ENCODE peak calls at places on chromosomes 13 and 19, in eight cellular contexts. One of them, this sample, is unnamed.

GRCh38 chr13:53060840-53061485 is 32.4 kb downstream of the OLFM4 start:
- ATAC-seq in upper lobe of left lung: no peak
- ATAC-seq in GM12878: no peak
- ATAC-seq in K562: no peak
- ATAC-seq in Panc1: no peak
- ATAC-seq in GM23338: no peak
- ATAC-seq in HepG2: no peak
- ATAC-seq in HCT116: no peak
- ATAC-seq in this sample: no peak

GRCh38 chr19:50199254-50199545 is 4.2 kb upstream of the MYH14 start:
- ATAC-seq in upper lobe of left lung: no peak
- ATAC-seq in HCT116: no peak
- ATAC-seq in GM23338: no peak
- ATAC-seq in Panc1: no peak
- ATAC-seq in GM12878: no peak
- ATAC-seq in HepG2: no peak
- ATAC-seq in K562: no peak
- ATAC-seq in this sample: no peak

GRCh38 chr19:58387338-58388174 is 487 bp downstream of the RPS5 start:
- ATAC-seq in HCT116: no peak
- ATAC-seq in K562: peak
- ATAC-seq in Panc1: peak
- ATAC-seq in GM23338: no peak
- ATAC-seq in GM12878: no peak
- ATAC-seq in HepG2: no peak
- ATAC-seq in upper lobe of left lung: no peak
- ATAC-seq in this sample: no peak

GRCh38 chr13:40585911-40586471 is 80.5 kb downstream of the FOXO1 start:
- ATAC-seq in K562: no peak
- ATAC-seq in Panc1: no peak
- ATAC-seq in upper lobe of left lung: no peak
- ATAC-seq in GM23338: peak
- ATAC-seq in HCT116: no peak
- ATAC-seq in HepG2: no peak
- ATAC-seq in GM12878: no peak
- ATAC-seq in this sample: no peak

GRCh38 chr13:38498271-38498670 is 148.6 kb downstream of the UFM1 start:
- ATAC-seq in Panc1: no peak
- ATAC-seq in upper lobe of left lung: no peak
- ATAC-seq in HepG2: no peak
- ATAC-seq in GM23338: no peak
- ATAC-seq in K562: no peak
- ATAC-seq in GM12878: no peak
- ATAC-seq in HCT116: no peak
- ATAC-seq in this sample: no peak

GRCh38 chr19:12255372-12255771 is 39.3 kb downstream of the ZNF44 start:
- ATAC-seq in HCT116: no peak
- ATAC-seq in GM12878: no peak
- ATAC-seq in HepG2: no peak
- ATAC-seq in GM23338: no peak
- ATAC-seq in Panc1: no peak
- ATAC-seq in K562: no peak
- ATAC-seq in upper lobe of left lung: no peak
- ATAC-seq in this sample: no peak

GRCh38 chr19:14015454-14016035 is 9.4 kb upstream of the RFX1 start:
- ATAC-seq in GM23338: no peak
- ATAC-seq in Panc1: no peak
- ATAC-seq in upper lobe of left lung: no peak
- ATAC-seq in GM12878: peak
- ATAC-seq in HepG2: peak
- ATAC-seq in K562: peak
- ATAC-seq in HCT116: no peak
- ATAC-seq in this sample: no peak

GRCh38 chr13:106753241-106753640 is 185.3 kb upstream of the ARGLU1 start:
- ATAC-seq in HCT116: no peak
- ATAC-seq in HepG2: no peak
- ATAC-seq in GM23338: no peak
- ATAC-seq in Panc1: no peak
- ATAC-seq in K562: no peak
- ATAC-seq in GM12878: no peak
- ATAC-seq in upper lobe of left lung: no peak
- ATAC-seq in this sample: peak

GRCh38 chr19:3161453-3161852 is 17.1 kb upstream of the S1PR4 start:
- ATAC-seq in GM12878: no peak
- ATAC-seq in Panc1: peak
- ATAC-seq in GM23338: no peak
- ATAC-seq in HCT116: no peak
- ATAC-seq in upper lobe of left lung: no peak
- ATAC-seq in K562: no peak
- ATAC-seq in HepG2: no peak
- ATAC-seq in this sample: no peak

GRCh38 chr19:14411161-14411560 is 8.0 kb downstream of the DDX39A start:
- ATAC-seq in HCT116: no peak
- ATAC-seq in GM23338: no peak
- ATAC-seq in Panc1: no peak
- ATAC-seq in HepG2: no peak
- ATAC-seq in GM12878: no peak
- ATAC-seq in K562: no peak
- ATAC-seq in upper lobe of left lung: no peak
- ATAC-seq in this sample: no peak

GRCh38 chr13:62643007-62643483 is 1227.4 kb upstream of the PCDH20 start:
- ATAC-seq in upper lobe of left lung: no peak
- ATAC-seq in GM23338: no peak
- ATAC-seq in Panc1: peak
- ATAC-seq in GM12878: peak
- ATAC-seq in HCT116: peak
- ATAC-seq in K562: no peak
- ATAC-seq in HepG2: no peak
- ATAC-seq in this sample: no peak

GRCh38 chr13:28423010-28423409 is 71.9 kb downstream of the FLT1 start:
- ATAC-seq in HCT116: no peak
- ATAC-seq in upper lobe of left lung: peak
- ATAC-seq in K562: no peak
- ATAC-seq in GM12878: peak
- ATAC-seq in GM23338: no peak
- ATAC-seq in HepG2: no peak
- ATAC-seq in Panc1: no peak
- ATAC-seq in this sample: peak

GRCh38 chr13:108212901-108213300 is 2.4 kb downstream of the LIG4 start:
- ATAC-seq in GM12878: peak
- ATAC-seq in GM23338: no peak
- ATAC-seq in HCT116: no peak
- ATAC-seq in Panc1: no peak
- ATAC-seq in HepG2: no peak
- ATAC-seq in K562: no peak
- ATAC-seq in upper lobe of left lung: no peak
- ATAC-seq in this sample: no peak

GRCh38 chr13:82675024-82675423 is 1207.2 kb downstream of the SLITRK1 start:
- ATAC-seq in upper lobe of left lung: no peak
- ATAC-seq in HCT116: no peak
- ATAC-seq in GM12878: no peak
- ATAC-seq in GM23338: peak
- ATAC-seq in Panc1: no peak
- ATAC-seq in HepG2: no peak
- ATAC-seq in K562: no peak
- ATAC-seq in this sample: no peak

DNA sequence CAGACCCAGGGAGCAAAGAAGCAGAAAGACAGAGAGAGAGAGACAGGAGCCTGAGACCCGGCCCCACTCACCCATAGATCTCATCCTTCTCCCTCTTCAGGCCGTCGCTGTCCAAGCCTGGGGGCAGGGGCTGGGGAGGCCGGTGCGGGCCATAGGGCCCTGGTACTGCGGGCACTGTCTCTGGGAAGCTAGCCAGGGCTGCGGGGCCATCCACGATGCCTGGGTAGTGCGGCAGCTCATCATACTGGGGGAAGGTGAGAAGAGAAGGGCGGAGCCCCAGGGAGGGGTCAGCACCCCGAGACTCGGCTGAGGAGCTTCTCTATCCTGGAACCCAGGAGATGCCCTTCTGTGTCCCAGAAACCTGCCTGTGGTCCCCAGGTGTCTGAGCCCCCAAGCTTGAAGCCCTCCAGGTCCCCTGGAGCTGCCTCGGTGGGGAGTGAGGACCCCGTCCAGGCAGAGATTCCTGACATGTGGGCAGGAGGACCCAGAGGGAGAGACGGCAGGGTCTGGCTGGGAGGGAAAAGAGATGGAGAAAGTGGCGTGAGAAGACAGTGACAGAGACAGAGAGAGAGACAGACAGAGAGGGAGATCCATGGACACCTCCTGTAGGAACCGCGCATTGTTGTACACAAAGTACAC is 2.1 kb downstream of the MEIS3 start:
- ATAC-seq in HepG2: peak
- ATAC-seq in GM23338: peak
- ATAC-seq in GM12878: peak
- ATAC-seq in Panc1: peak
- ATAC-seq in upper lobe of left lung: no peak
- ATAC-seq in HCT116: no peak
- ATAC-seq in K562: no peak
- ATAC-seq in this sample: no peak
- H3K4me3 ChIP-seq in HepG2: no peak
- H3K4me3 ChIP-seq in GM23338: peak
- H3K4me3 ChIP-seq in GM12878: no peak
- H3K4me3 ChIP-seq in Panc1: peak
- H3K4me3 ChIP-seq in upper lobe of left lung: no peak
- H3K4me3 ChIP-seq in HCT116: no peak
- H3K4me3 ChIP-seq in K562: no peak
- H3K4me3 ChIP-seq in this sample: peak

DNA sequence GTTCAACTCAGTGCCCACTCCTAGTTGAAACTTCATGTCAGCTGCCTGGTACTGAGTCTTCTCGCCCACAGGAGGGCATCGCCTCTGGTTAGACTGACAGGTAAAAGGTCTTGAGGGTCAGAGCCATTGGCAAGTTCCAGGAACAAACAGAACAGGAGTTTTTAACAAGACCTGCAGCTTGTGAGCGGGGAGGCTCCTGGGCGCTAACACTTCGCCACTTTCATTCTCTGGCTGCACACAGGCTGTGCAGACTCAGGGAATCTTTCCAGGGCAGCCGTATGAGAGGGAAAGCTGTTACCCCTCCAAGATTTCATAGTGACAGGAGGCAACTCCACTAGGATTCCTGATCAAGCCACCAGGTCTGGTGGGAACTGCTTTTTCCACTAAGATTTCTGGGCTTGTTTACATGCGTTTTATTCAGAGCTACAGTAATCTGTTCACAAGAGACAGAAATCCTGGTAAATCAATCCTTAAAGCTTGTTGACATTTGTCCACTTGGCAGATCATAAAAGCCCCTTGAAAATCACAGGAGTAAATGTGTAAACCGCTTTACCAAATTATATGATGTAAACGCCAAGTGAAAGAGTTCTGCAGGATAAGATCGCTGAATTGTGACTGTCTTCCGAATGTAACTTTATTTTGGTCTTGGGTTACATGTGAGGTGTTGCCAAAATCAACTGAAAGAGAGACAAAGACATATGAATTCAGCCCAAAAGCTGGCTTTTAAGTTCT is 190.6 kb downstream of the MZT1 start:
- ATAC-seq in upper lobe of left lung: no peak
- ATAC-seq in Panc1: no peak
- ATAC-seq in GM12878: no peak
- ATAC-seq in GM23338: peak
- ATAC-seq in K562: no peak
- ATAC-seq in HCT116: no peak
- ATAC-seq in HepG2: peak
- ATAC-seq in this sample: no peak
- TF ChIP-seq POLR2AphosphoS5 in upper lobe of left lung: no peak
- TF ChIP-seq POLR2AphosphoS5 in Panc1: no peak
- TF ChIP-seq POLR2AphosphoS5 in GM12878: no peak
- TF ChIP-seq POLR2AphosphoS5 in GM23338: no peak
- TF ChIP-seq POLR2AphosphoS5 in K562: no peak
- TF ChIP-seq POLR2AphosphoS5 in HCT116: no peak
- TF ChIP-seq POLR2AphosphoS5 in HepG2: no peak
- TF ChIP-seq POLR2AphosphoS5 in this sample: no peak

DNA sequence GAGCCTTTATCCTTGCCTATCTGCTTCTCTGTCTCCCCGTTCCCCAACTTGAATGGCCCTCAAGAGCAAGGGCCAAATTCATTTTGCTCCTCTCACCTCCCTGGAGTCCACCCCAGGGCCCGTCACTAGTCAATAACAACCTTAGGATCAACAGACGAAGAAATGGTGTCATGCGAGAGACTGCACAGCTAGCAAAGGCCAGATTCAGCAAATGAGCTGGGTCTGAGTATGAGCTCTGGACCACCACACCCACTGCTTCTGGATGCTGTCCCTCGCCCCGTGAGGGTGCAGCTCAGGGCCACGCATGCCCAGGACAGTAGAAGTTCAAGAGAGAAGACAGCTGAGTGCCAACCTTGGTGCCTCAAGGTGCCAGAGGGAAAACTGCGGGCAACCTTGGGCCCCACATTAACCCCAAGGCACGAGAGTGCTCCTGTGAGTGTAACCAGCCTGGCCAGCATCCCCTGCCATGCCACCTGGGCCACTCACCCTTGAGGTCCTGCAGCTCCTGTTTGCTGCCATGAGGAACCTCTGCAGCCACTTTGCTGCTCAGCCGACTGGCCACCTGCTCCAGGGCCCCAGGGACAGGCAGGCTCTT is 11.8 kb upstream of the AKAP8L start:
- ATAC-seq in HepG2: no peak
- ATAC-seq in upper lobe of left lung: no peak
- ATAC-seq in HCT116: no peak
- ATAC-seq in GM12878: no peak
- ATAC-seq in K562: no peak
- ATAC-seq in GM23338: no peak
- ATAC-seq in Panc1: no peak
- ATAC-seq in this sample: no peak
- H3K4me3 ChIP-seq in HepG2: no peak
- H3K4me3 ChIP-seq in upper lobe of left lung: no peak
- H3K4me3 ChIP-seq in HCT116: peak
- H3K4me3 ChIP-seq in GM12878: peak
- H3K4me3 ChIP-seq in K562: no peak
- H3K4me3 ChIP-seq in GM23338: no peak
- H3K4me3 ChIP-seq in Panc1: no peak
- H3K4me3 ChIP-seq in this sample: peak

GRCh38 chr19:41298327-41298964 is 11.5 kb upstream of the CCDC97 start:
- ATAC-seq in K562: no peak
- ATAC-seq in HCT116: no peak
- ATAC-seq in GM23338: no peak
- ATAC-seq in GM12878: peak
- ATAC-seq in HepG2: peak
- ATAC-seq in upper lobe of left lung: peak
- ATAC-seq in Panc1: no peak
- ATAC-seq in this sample: peak

GRCh38 chr19:41295506-41295905 is 14.5 kb upstream of the CCDC97 start:
- ATAC-seq in GM12878: no peak
- ATAC-seq in upper lobe of left lung: no peak
- ATAC-seq in Panc1: no peak
- ATAC-seq in GM23338: no peak
- ATAC-seq in K562: no peak
- ATAC-seq in HCT116: no peak
- ATAC-seq in HepG2: no peak
- ATAC-seq in this sample: no peak

GRCh38 chr19:41294393-41294792 is 15.6 kb upstream of the CCDC97 start:
- ATAC-seq in K562: no peak
- ATAC-seq in HCT116: no peak
- ATAC-seq in GM12878: no peak
- ATAC-seq in HepG2: no peak
- ATAC-seq in GM23338: no peak
- ATAC-seq in upper lobe of left lung: no peak
- ATAC-seq in Panc1: no peak
- ATAC-seq in this sample: no peak

GRCh38 chr19:41297628-41298326 is 12.2 kb upstream of the CCDC97 start:
- ATAC-seq in GM12878: peak
- ATAC-seq in Panc1: no peak
- ATAC-seq in K562: no peak
- ATAC-seq in upper lobe of left lung: peak
- ATAC-seq in GM23338: no peak
- ATAC-seq in HCT116: no peak
- ATAC-seq in HepG2: no peak
- ATAC-seq in this sample: peak

GRCh38 chr19:41296323-41296935 is 13.5 kb upstream of the CCDC97 start:
- ATAC-seq in GM23338: no peak
- ATAC-seq in HCT116: no peak
- ATAC-seq in K562: no peak
- ATAC-seq in upper lobe of left lung: no peak
- ATAC-seq in HepG2: no peak
- ATAC-seq in Panc1: no peak
- ATAC-seq in GM12878: peak
- ATAC-seq in this sample: no peak
- TF ChIP-seq POLR2AphosphoS5 in GM23338: no peak
- TF ChIP-seq POLR2AphosphoS5 in HCT116: no peak
- TF ChIP-seq POLR2AphosphoS5 in K562: no peak
- TF ChIP-seq POLR2AphosphoS5 in upper lobe of left lung: no peak
- TF ChIP-seq POLR2AphosphoS5 in HepG2: no peak
- TF ChIP-seq POLR2AphosphoS5 in Panc1: no peak
- TF ChIP-seq POLR2AphosphoS5 in GM12878: no peak
- TF ChIP-seq POLR2AphosphoS5 in this sample: no peak